ENCODE peak calls at places on chromosome 6, in seven cellular contexts. One of them, this sample, is unnamed.

GRCh38 chr6:163263196-163263595 is 151.3 kb upstream of the QKI start:
- DNase-seq in lung microvascular endothelial cell: no peak
- DNase-seq in T-helper 1 cell: no peak
- DNase-seq in T-helper 2 cell: no peak
- DNase-seq in SW 1271: no peak
- DNase-seq in activated CD4-positive, alpha-beta T cell treated with anti-CD3 and anti-CD28 coated beads for 36 hours: no peak
- DNase-seq in endodermal cell: no peak
- DNase-seq in this sample: no peak

GRCh38 chr6:31194271-31194834 is 23.9 kb upstream of the POU5F1 start:
- DNase-seq in lung microvascular endothelial cell: no peak
- DNase-seq in T-helper 1 cell: no peak
- DNase-seq in T-helper 2 cell: no peak
- DNase-seq in SW 1271: no peak
- DNase-seq in activated CD4-positive, alpha-beta T cell treated with anti-CD3 and anti-CD28 coated beads for 36 hours: no peak
- DNase-seq in endodermal cell: no peak
- DNase-seq in this sample: no peak

GRCh38 chr6:111852704-111853103 is 20.5 kb downstream of the FYN start:
- DNase-seq in lung microvascular endothelial cell: no peak
- DNase-seq in T-helper 1 cell: no peak
- DNase-seq in T-helper 2 cell: no peak
- DNase-seq in SW 1271: no peak
- DNase-seq in activated CD4-positive, alpha-beta T cell treated with anti-CD3 and anti-CD28 coated beads for 36 hours: no peak
- DNase-seq in endodermal cell: no peak
- DNase-seq in this sample: no peak

GRCh38 chr6:89716532-89716931 is 78.0 kb upstream of the LYRM2 start:
- DNase-seq in lung microvascular endothelial cell: no peak
- DNase-seq in T-helper 1 cell: no peak
- DNase-seq in T-helper 2 cell: no peak
- DNase-seq in SW 1271: no peak
- DNase-seq in activated CD4-positive, alpha-beta T cell treated with anti-CD3 and anti-CD28 coated beads for 36 hours: no peak
- DNase-seq in endodermal cell: no peak
- DNase-seq in this sample: no peak

GRCh38 chr6:109441069-109441816 is 719 bp downstream of the SMPD2 start:
- DNase-seq in lung microvascular endothelial cell: peak
- DNase-seq in T-helper 1 cell: peak
- DNase-seq in T-helper 2 cell: peak
- DNase-seq in SW 1271: no peak
- DNase-seq in activated CD4-positive, alpha-beta T cell treated with anti-CD3 and anti-CD28 coated beads for 36 hours: peak
- DNase-seq in endodermal cell: peak
- DNase-seq in this sample: peak

GRCh38 chr6:161498881-161499280 is 225.0 kb upstream of the AGPAT4 start:
- DNase-seq in lung microvascular endothelial cell: no peak
- DNase-seq in T-helper 1 cell: no peak
- DNase-seq in T-helper 2 cell: no peak
- DNase-seq in SW 1271: no peak
- DNase-seq in activated CD4-positive, alpha-beta T cell treated with anti-CD3 and anti-CD28 coated beads for 36 hours: no peak
- DNase-seq in endodermal cell: no peak
- DNase-seq in this sample: no peak

GRCh38 chr6:3624268-3625136 is 127.0 kb downstream of the PXDC1 start:
- DNase-seq in lung microvascular endothelial cell: no peak
- DNase-seq in T-helper 1 cell: no peak
- DNase-seq in T-helper 2 cell: no peak
- DNase-seq in SW 1271: no peak
- DNase-seq in activated CD4-positive, alpha-beta T cell treated with anti-CD3 and anti-CD28 coated beads for 36 hours: no peak
- DNase-seq in endodermal cell: peak
- DNase-seq in this sample: no peak

GRCh38 chr6:36838896-36839818 is at the start of gene CPNE5:
- DNase-seq in lung microvascular endothelial cell: no peak
- DNase-seq in T-helper 1 cell: no peak
- DNase-seq in T-helper 2 cell: no peak
- DNase-seq in SW 1271: no peak
- DNase-seq in activated CD4-positive, alpha-beta T cell treated with anti-CD3 and anti-CD28 coated beads for 36 hours: peak
- DNase-seq in endodermal cell: peak
- DNase-seq in this sample: no peak

This sample was measured in dorsolateral prefrontal cortex.